ENCODE peak calls at places on chromosomes 11 and 22, in six cellular contexts. N is adrenal gland, S is tibial nerve, E is AG04450, Y is kidney, B is fibroblast of lung. H is an unnamed sample.

GRCh38 chr11:62573006-62573591 is 592 bp downstream of the EEF1G start:
- DNase-seq in N (peak; percentile 44), S (no peak), E (no peak), Y (peak; percentile 79), B (no peak), H (no peak)

GRCh38 chr22:30238661-30239420 is 7.7 kb downstream of the LIF start:
- DNase-seq in N (peak; percentile 39), S (no peak), E (peak; percentile 65), Y (peak; percentile 83), B (peak; percentile 89), H (no peak)

GRCh38 chr11:45180888-45181594 is 34.6 kb downstream of the PRDM11 start:
- DNase-seq in N (peak; percentile 81), S (peak; percentile 30), E (no peak), Y (peak; percentile 91), B (peak; percentile 56), H (peak; percentile 81)

GRCh38 chr22:38106814-38107578 is 3.5 kb downstream of the BAIAP2L2 start:
- DNase-seq in N (no peak), S (no peak), E (no peak), Y (peak; percentile 55), B (no peak), H (no peak)

GRCh38 chr11:78717031-78717430 is 142.4 kb upstream of the NARS2 start:
- DNase-seq in N (no peak), S (no peak), E (no peak), Y (no peak), B (no peak), H (no peak)

GRCh38 chr22:29469755-29470154 is 10.3 kb upstream of the NEFH start:
- DNase-seq in N (no peak), S (no peak), E (no peak), Y (no peak), B (no peak), H (no peak)

GRCh38 chr11:10709299-10710086 is 15.9 kb upstream of the IRAG1 start:
- DNase-seq in N (no peak), S (no peak), E (peak; percentile 72), Y (no peak), B (no peak), H (no peak)

GRCh38 chr22:31604137-31604705 is 57.8 kb downstream of the PISD start:
- DNase-seq in N (no peak), S (no peak), E (no peak), Y (peak; percentile 46), B (no peak), H (no peak)

GRCh38 chr11:64357904-64358535 is 942 bp upstream of the RPS6KA4 start:
- DNase-seq in N (no peak), S (no peak), E (no peak), Y (peak; percentile 81), B (peak; percentile 18), H (peak; percentile 75)

GRCh38 chr11:110261195-110262140 is 34.9 kb downstream of the RDX start:
- DNase-seq in N (no peak), S (no peak), E (no peak), Y (no peak), B (peak; percentile 38), H (no peak)

GRCh38 chr11:12441081-12441801 is 63.9 kb downstream of the PARVA start:
- DNase-seq in N (no peak), S (no peak), E (no peak), Y (no peak), B (peak; percentile 76), H (no peak)

GRCh38 chr11:61918251-61919112 is 1.1 kb upstream of the RAB3IL1 start:
- DNase-seq in N (no peak), S (no peak), E (no peak), Y (peak; percentile 80), B (no peak), H (peak; percentile 45)

GRCh38 chr22:44828193-44828592 is 75.8 kb downstream of the ARHGAP8 start:
- DNase-seq in N (peak; percentile 9), S (no peak), E (no peak), Y (no peak), B (no peak), H (peak; percentile 20)

GRCh38 chr22:22144858-22145257 is 99.7 kb upstream of the VPREB1 start:
- DNase-seq in N (no peak), S (no peak), E (no peak), Y (no peak), B (no peak), H (no peak)

GRCh38 chr22:18005201-18005926 is 19.0 kb downstream of the MICAL3 start:
- DNase-seq in N (no peak), S (no peak), E (no peak), Y (no peak), B (no peak), H (no peak)
- H3K4me3 ChIP-seq in N (no peak overlapping the region), S (no peak overlapping the region), E (no peak overlapping the region), Y (no peak overlapping the region), B (no peak overlapping the region), H (no peak overlapping the region)

GRCh38 chr11:6298605-6299004 is 21.7 kb downstream of the CAVIN3 start:
- DNase-seq in N (peak; percentile 47), S (no peak), E (no peak), Y (no peak), B (peak; percentile 9), H (peak; percentile 42)

GRCh38 chr11:6300325-6300724 is 20.0 kb downstream of the CAVIN3 start:
- DNase-seq in N (no peak), S (no peak), E (no peak), Y (no peak), B (no peak), H (peak; percentile 52)

GRCh38 chr11:6307879-6308278 is 12.4 kb downstream of the CAVIN3 start:
- DNase-seq in N (no peak), S (no peak), E (no peak), Y (no peak), B (peak; percentile 38), H (no peak)

GRCh38 chr11:6301096-6301495 is 19.2 kb downstream of the CAVIN3 start:
- DNase-seq in N (no peak), S (no peak), E (no peak), Y (no peak), B (no peak), H (no peak)

GRCh38 chr11:6303657-6304056 is 16.6 kb downstream of the CAVIN3 start:
- DNase-seq in N (no peak), S (no peak), E (no peak), Y (no peak), B (no peak), H (no peak)
- H3K4me3 ChIP-seq in N (no peak overlapping the region), S (no peak overlapping the region), E (no peak overlapping the region), Y (no peak overlapping the region), B (no peak overlapping the region), H (no peak overlapping the region)

GRCh38 chr22:25120093-25120561 is 79.5 kb upstream of the CRYBB3 start:
- DNase-seq in N (peak; percentile 78), S (no peak), E (no peak), Y (peak; percentile 73), B (no peak), H (no peak)
- H3K4me3 ChIP-seq in N (no peak overlapping the region), S (no peak overlapping the region), E (no peak overlapping the region), Y (no peak overlapping the region), B (no peak overlapping the region), H (no peak overlapping the region)

GRCh38 chr11:441043-441417 is 781 bp downstream of the ANO9 start:
- DNase-seq in N (no peak), S (no peak), E (no peak), Y (no peak), B (no peak), H (no peak)
- H3K4me3 ChIP-seq in N (no peak overlapping the region), S (no peak overlapping the region), E (no peak overlapping the region), Y (no peak overlapping the region), B (no peak overlapping the region), H (no peak overlapping the region)

GRCh38 chr11:117985953-117986887 is at the start of gene IL10RA:
- DNase-seq in N (peak; percentile 76), S (peak; percentile 39), E (no peak), Y (peak; percentile 95), B (peak; percentile 52), H (no peak)

GRCh38 chr11:117983163-117983475 is 3.1 kb upstream of the IL10RA start:
- DNase-seq in N (no peak), S (no peak), E (no peak), Y (no peak), B (no peak), H (no peak)

GRCh38 chr11:117986981-117987495 is 844 bp downstream of the IL10RA start:
- DNase-seq in N (peak; percentile 30), S (no peak), E (no peak), Y (no peak), B (no peak), H (no peak)

GRCh38 chr11:117980716-117981115 is 5.5 kb upstream of the IL10RA start:
- DNase-seq in N (no peak), S (no peak), E (no peak), Y (no peak), B (no peak), H (no peak)

DNA sequence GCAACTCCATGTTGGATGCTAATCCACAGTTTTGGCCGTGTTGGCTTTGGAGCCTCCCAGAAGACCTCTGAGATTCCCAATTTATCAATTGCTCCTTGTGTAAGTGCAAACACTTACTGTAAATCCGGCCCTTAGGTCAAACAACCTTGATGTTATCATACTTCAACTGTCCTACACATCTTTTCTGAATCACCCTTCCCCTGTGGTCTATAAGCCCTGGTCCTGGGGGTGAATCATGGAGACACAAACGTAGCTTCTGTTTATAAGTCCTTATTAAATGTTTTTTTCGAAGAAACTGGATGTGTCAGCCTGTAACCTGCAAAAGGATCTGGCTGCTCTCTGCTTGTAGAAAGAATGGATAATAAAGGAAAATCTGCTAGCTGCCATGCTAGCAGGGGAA is 1.7 kb upstream of the IL10RA start:
- DNase-seq in N (no peak), S (no peak), E (no peak), Y (no peak), B (no peak), H (no peak)
- H3K4me3 ChIP-seq in N (no peak overlapping the region), S (no peak overlapping the region), E (no peak overlapping the region), Y (no peak overlapping the region), B (no peak overlapping the region), H (no peak overlapping the region)

GRCh38 chr22:46054878-46055158 is 77.9 kb upstream of the WNT7B start:
- DNase-seq in N (no peak), S (peak; percentile 10), E (no peak), Y (peak; percentile 44), B (peak; percentile 33), H (no peak)
- H3K4me3 ChIP-seq in N (no peak overlapping the region), S (peak overlapping the region; percentile 66), E (peak overlapping the region; percentile 64), Y (peak overlapping the region; percentile 68), B (peak overlapping the region; percentile 70), H (peak overlapping the region; percentile 63)

DNA sequence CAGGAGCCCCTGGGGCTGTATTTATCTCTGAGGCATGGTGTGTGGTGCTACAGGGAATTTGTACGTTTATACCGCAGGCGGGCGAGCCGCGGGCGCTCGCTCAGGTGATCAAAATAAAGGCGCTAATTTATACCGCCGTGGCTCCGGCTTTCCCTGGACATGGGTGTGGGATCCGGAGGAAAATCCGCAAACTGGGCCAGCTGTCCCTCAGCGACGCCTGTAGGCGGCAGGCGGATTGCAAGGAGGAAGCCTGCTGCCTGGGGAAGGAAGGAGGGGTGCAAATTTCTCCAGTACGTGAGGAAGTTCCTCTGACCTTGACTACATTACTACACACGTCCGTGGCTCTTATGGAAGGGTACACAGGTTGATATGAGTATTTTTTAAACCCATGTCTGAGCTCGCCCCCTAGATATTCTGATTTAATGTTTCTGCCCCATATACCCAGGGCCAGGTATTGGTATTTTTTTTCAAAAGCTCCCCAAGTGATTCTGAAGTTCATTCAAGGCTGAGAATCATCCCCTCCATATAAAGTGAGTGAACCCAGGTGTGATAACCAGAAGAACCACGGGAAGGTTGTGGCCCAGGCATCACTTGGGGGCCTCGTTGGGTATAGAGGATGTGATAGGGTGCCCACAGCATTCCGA is 2.8 kb downstream of the MYOD1 start:
- DNase-seq in N (no peak), S (no peak), E (no peak), Y (no peak), B (peak; percentile 27), H (no peak)
- H3K4me3 ChIP-seq in N (no peak overlapping the region), S (no peak overlapping the region), E (no peak overlapping the region), Y (no peak overlapping the region), B (no peak overlapping the region), H (no peak overlapping the region)

GRCh38 chr22:50325444-50326224 is 1.2 kb downstream of the DENND6B start:
- DNase-seq in N (no peak), S (no peak), E (no peak), Y (no peak), B (no peak), H (no peak)
- H3K4me3 ChIP-seq in N (no peak overlapping the region), S (no peak overlapping the region), E (peak overlapping the region; percentile 62), Y (peak overlapping the region; percentile 68), B (peak overlapping the region; percentile 58), H (no peak overlapping the region)